ENCODE peak calls at places on chromosome 5, in four cellular contexts. G is substantia nigra, S is mucosa of descending colon, V is GM23248. F is an unnamed sample.

GRCh38 chr5:175614223-175614622 is 43.6 kb upstream of the HRH2 start:
- DNase-seq in V (no peak), G (no peak), S (no peak), F (no peak)

GRCh38 chr5:40796487-40796889 is 1.7 kb downstream of the PRKAA1 start:
- DNase-seq in G (no peak), V (peak), S (no peak), F (peak)

GRCh38 chr5:3310551-3311340 is 284.9 kb upstream of the IRX1 start:
- DNase-seq in V (peak), G (peak), S (no peak), F (no peak)

GRCh38 chr5:154858972-154859950 is 834 bp downstream of the CNOT8 start:
- DNase-seq in V (peak), G (no peak), S (no peak), F (no peak)

GRCh38 chr5:81752644-81752963 is 1.7 kb upstream of the SSBP2 start:
- DNase-seq in V (no peak), G (no peak), S (no peak), F (no peak)

GRCh38 chr5:36590513-36591286 is 15.7 kb upstream of the SLC1A3 start:
- DNase-seq in S (no peak), V (no peak), G (no peak), F (no peak)

GRCh38 chr5:142420521-142420920 is 95.7 kb upstream of the SPRY4 start:
- DNase-seq in S (no peak), G (no peak), V (no peak), F (no peak)

GRCh38 chr5:10333154-10334006 is 20.1 kb upstream of the MARCHF6 start:
- DNase-seq in V (peak), G (peak), S (peak), F (no peak)

GRCh38 chr5:85168474-85168873 is 783.8 kb upstream of the EDIL3 start:
- DNase-seq in S (no peak), G (no peak), V (no peak), F (no peak)

GRCh38 chr5:69528609-69529008 is 31.4 kb upstream of the GTF2H2C start:
- DNase-seq in V (no peak), G (no peak), S (peak), F (no peak)

GRCh38 chr5:119274767-119275130 is 81.1 kb upstream of the TNFAIP8 start:
- DNase-seq in S (no peak), V (peak), G (no peak), F (no peak)

GRCh38 chr5:173188280-173188679 is 43.9 kb downstream of the BNIP1 start:
- DNase-seq in S (no peak), V (no peak), G (no peak), F (no peak)

GRCh38 chr5:142780871-142781270 is 10.7 kb downstream of the ARHGAP26 start:
- DNase-seq in V (no peak), G (no peak), S (no peak), F (no peak)

GRCh38 chr5:150412319-150413175 is at the start of gene CD74:
- DNase-seq in G (peak), S (peak), V (peak), F (peak)

GRCh38 chr5:180126716-180127681 is 55.4 kb upstream of the RNF130 start:
- DNase-seq in G (peak), S (peak), V (peak), F (no peak)

GRCh38 chr5:142434322-142434612 is 109.4 kb upstream of the SPRY4 start:
- DNase-seq in G (no peak), S (no peak), V (no peak), F (no peak)

GRCh38 chr5:92613546-92613945 is 967.5 kb downstream of the NR2F1-AS1 start:
- DNase-seq in S (no peak), V (peak), G (no peak), F (no peak)

GRCh38 chr5:167684251-167684650 is 607.2 kb upstream of the WWC1 start:
- DNase-seq in V (peak), S (no peak), G (no peak), F (no peak)

GRCh38 chr5:1094670-1095190 is 17.1 kb downstream of the SLC12A7 start:
- DNase-seq in V (no peak), S (no peak), G (no peak), F (no peak)

GRCh38 chr5:111221139-111221538 is 3.0 kb upstream of the CAMK4 start:
- DNase-seq in V (no peak), G (no peak), S (no peak), F (no peak)

GRCh38 chr5:159459132-159459627 is 128.9 kb upstream of the IL12B start:
- DNase-seq in S (no peak), V (no peak), G (no peak), F (no peak)

GRCh38 chr5:81545911-81546310 is 152.0 kb upstream of the ACOT12 start:
- DNase-seq in V (no peak), G (no peak), S (no peak), F (no peak)

GRCh38 chr5:142576804-142577203 is 109.1 kb downstream of the FGF1 start:
- DNase-seq in S (no peak), V (no peak), G (no peak), F (no peak)

F was measured in tibial nerve.